ENCODE peak calls at places on chromosomes 16 and 17, in ten cellular contexts. E is AG04450, O is bronchial epithelial cell, F is brain microvascular endothelial cell, S is HCT116, Q is lower lobe of right lung, M is upper lobe of right lung, V is GM23338, Z is BE2C, D is stomach. H is an unnamed sample.

GRCh38 chr17:80781188-80781577 is 210.5 kb upstream of the CHMP6 start:
- DNase-seq in E (no peak), O (no peak), F (no peak), S (no peak), Q (peak), M (peak), V (no peak), Z (no peak), D (no peak), H (no peak)

GRCh38 chr17:80912451-80912850 is 79.2 kb upstream of the CHMP6 start:
- DNase-seq in E (no peak), O (no peak), F (no peak), S (no peak), Q (no peak), M (peak), V (no peak), Z (no peak), D (no peak), H (no peak)

GRCh38 chr17:43212641-43213490 is 1.2 kb downstream of the TMEM106A start:
- DNase-seq in E (no peak), O (no peak), F (no peak), S (no peak), Q (no peak), M (no peak), V (no peak), Z (no peak), D (no peak), H (peak)

GRCh38 chr16:56189990-56190902 is 1.0 kb upstream of the GNAO1 start:
- DNase-seq in E (no peak), O (no peak), F (no peak), S (no peak), Q (no peak), M (no peak), V (peak), Z (peak), D (no peak), H (peak)

GRCh38 chr17:21376835-21377690 is 906 bp downstream of the KCNJ12 start:
- DNase-seq in E (no peak), O (peak), F (peak), S (no peak), Q (no peak), M (no peak), V (peak), Z (peak), D (peak), H (peak)

GRCh38 chr17:74282587-74283370 is 8.7 kb downstream of the DNAI2 start:
- DNase-seq in E (no peak), O (peak), F (no peak), S (no peak), Q (no peak), M (no peak), V (no peak), Z (no peak), D (no peak), H (no peak)

GRCh38 chr17:42276609-42277341 is 584 bp upstream of the STAT5B start:
- DNase-seq in E (peak), O (peak), F (peak), S (no peak), Q (peak), M (peak), V (peak), Z (peak), D (peak), H (peak)

GRCh38 chr17:33291248-33292183 is 1.6 kb downstream of the ASIC2 start:
- DNase-seq in E (no peak), O (no peak), F (no peak), S (no peak), Q (peak), M (peak), V (peak), Z (peak), D (no peak), H (peak)

GRCh38 chr16:85418978-85419491 is 194.1 kb upstream of the GSE1 start:
- DNase-seq in E (no peak), O (no peak), F (no peak), S (no peak), Q (peak), M (peak), V (no peak), Z (peak), D (no peak), H (no peak)

GRCh38 chr16:23948949-23949392 is 113.2 kb downstream of the PRKCB start:
- DNase-seq in E (no peak), O (no peak), F (no peak), S (no peak), Q (no peak), M (no peak), V (no peak), Z (no peak), D (peak), H (no peak)

GRCh38 chr17:49063652-49064051 is 66.5 kb downstream of the IGF2BP1 start:
- DNase-seq in E (no peak), O (no peak), F (no peak), S (no peak), Q (no peak), M (no peak), V (no peak), Z (no peak), D (no peak), H (peak)

DNA sequence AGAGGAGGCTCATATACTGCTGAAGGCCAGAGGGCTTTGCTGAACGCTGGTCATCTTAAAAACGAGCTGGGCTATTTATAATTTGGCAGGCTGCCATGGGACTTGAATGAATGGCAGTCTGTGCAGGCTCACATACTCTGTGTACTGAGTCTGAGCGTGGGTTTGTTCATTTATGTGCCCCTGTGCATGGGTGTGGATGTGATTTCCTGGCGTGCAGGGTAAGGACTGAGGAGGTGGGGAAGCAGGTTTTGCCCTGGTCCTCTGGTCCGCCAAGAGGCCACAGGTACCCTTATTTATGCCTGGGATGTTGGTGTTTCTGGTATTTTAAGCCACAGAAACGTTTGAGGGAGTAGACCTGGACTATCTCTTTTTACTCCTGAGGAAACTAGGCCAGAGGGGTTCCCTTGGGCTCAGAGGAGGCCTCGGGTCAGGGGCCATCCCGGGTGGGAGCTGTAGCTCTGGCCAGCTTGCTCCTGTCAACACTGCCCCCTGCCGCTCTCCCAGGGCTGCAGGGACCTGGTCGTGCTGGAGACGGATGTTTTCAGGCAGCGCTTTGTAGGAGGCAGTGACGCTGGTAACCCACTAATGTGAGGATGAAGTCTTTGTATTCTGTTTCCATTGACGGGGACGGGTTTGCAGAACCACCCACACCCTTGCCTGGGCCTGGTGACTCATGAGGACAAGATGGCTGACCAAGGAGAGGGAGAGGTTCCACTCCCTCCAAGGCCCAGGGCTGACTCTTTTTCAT is 184.4 kb downstream of the MSI2 start:
- DNase-seq in E (peak), O (peak), F (peak), S (peak), Q (peak), M (no peak), V (peak), Z (peak), D (peak), H (peak)
- TF ChIP-seq CTCF in E (peak), O (peak), F (peak), S (peak), Q (peak), M (peak), V (peak), Z (peak), D (peak), H (peak)

DNA sequence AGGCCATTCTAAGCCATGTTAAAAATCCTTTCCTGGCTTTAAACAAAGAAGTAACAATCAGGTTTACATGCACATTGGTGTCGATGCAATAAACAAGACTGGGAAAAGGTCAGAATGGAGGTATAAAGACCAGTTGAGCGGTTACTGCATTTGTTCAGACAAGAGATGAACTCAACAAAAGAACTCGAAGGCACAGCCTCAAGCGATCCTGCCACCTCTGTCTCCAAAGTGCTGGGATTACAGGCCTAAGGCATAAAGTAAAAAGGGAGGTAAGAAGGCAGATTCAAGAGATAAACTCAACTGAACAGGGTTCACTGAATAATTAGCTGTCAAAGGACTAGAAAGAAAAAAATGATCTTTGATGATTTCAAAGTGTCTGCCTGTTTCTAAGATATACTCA is 39.4 kb downstream of the USP32 start:
- DNase-seq in E (no peak), O (no peak), F (no peak), S (no peak), Q (no peak), M (no peak), V (no peak), Z (no peak), D (no peak), H (no peak)
- H3K4me3 ChIP-seq in E (no peak), O (no peak), F (no peak), S (no peak), Q (no peak), M (no peak), V (no peak), Z (no peak), D (no peak), H (no peak)

DNA sequence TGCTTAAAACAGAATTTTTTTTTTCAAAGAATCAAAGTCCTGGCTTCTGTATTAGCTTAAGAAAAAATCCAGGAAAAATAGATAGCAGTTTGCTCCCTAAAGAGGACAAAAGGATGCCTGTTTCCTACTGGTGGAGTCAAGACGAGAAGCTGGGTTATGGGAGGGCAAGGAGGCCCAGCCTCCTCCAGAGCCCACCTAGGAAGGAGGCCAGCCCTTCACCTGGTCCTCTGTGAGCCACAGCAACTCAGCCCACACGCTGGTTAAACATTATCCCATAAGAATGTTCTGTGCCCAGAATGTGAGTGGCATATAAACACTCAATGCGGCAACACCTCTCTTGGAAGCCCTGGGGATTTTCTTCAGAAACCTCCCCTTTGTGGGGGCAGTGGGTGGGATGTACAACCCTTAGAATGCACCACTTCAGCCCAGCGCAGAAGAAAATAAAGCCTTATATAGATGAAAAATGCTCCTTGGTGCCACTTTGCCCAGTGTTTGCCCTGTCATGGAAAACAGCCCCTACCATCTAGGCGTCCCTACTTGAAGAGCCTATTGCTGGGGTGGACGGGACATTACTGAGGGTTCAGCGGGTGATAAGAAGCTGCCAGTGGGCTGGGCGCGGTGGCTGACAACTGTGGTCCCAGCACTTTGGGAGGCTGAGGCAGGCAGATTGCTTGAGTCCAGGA is 48.0 kb downstream of the TEKT5 start:
- DNase-seq in E (no peak), O (no peak), F (no peak), S (no peak), Q (peak), M (peak), V (no peak), Z (no peak), D (no peak), H (no peak)
- TF ChIP-seq CTCF in E (no peak), O (no peak), F (no peak), S (no peak), Q (no peak), M (no peak), V (no peak), Z (no peak), D (no peak), H (no peak)

GRCh38 chr17:47792979-47793378 is 28.6 kb downstream of the OSBPL7 start:
- DNase-seq in E (no peak), O (no peak), F (no peak), S (no peak), Q (no peak), M (peak), V (no peak), Z (no peak), D (no peak), H (no peak)

GRCh38 chr17:47792457-47792856 is 29.1 kb downstream of the OSBPL7 start:
- DNase-seq in E (no peak), O (no peak), F (no peak), S (no peak), Q (no peak), M (no peak), V (no peak), Z (no peak), D (no peak), H (no peak)

GRCh38 chr17:47785538-47786123 is 36.0 kb downstream of the OSBPL7 start:
- DNase-seq in E (no peak), O (peak), F (no peak), S (no peak), Q (no peak), M (no peak), V (peak), Z (no peak), D (no peak), H (peak)

GRCh38 chr17:47791025-47791424 is 30.6 kb downstream of the OSBPL7 start:
- DNase-seq in E (no peak), O (no peak), F (no peak), S (no peak), Q (no peak), M (no peak), V (no peak), Z (no peak), D (no peak), H (no peak)

DNA sequence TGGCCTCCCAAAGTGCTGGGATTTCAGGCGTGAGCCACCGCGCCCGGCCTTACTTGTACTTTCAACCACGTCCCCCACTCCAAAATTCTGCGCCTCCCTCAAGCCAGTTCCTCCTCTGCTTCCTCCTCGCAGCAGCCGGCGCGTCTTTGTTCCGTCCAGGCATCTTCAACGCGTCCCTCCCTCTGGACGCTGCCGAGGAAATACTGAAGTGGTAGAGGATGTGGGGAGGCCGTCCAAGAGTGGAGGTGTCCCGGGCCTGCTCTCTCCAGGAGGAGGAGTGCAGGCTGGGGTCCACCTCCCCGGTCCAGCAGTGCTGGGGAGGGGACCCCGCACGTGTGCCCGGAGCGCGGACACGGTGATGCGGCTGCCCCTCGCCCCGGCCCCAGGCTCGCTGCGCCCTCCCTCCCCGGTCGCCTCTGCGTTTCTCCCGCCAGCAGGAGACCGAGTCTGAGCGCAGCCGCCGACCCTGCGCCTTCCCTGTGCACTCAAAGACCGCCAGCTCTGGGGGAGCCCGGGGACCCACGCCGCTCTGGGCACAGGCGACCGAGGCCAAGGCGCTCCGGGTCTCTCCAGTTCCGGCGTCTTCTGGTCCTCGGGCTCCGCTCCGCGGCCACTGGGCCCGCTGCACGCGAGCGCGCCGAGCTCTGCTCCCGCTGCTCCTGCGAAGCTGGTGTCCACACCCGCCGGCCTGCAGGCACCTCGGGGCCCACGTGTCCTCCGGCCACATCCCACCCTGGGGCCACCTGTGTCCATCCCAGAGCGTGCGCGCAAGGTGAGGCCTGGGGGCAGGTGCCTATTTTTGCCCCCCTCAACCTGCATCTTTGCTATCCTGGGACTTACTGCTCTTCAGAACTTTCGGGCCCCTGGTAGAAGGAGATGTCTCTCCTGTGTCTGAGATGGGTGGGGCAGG is 31.7 kb downstream of the OSBPL7 start:
- DNase-seq in E (no peak), O (peak), F (peak), S (no peak), Q (peak), M (peak), V (peak), Z (peak), D (peak), H (peak)
- H3K4me3 ChIP-seq in E (peak), O (peak), F (peak), S (no peak), Q (peak), M (peak), V (peak), Z (peak), D (peak), H (peak)